ENCODE peak calls at places on chromosomes 2 and 18, in nine cellular contexts. One of them, this sample, is unnamed. For H3K4me1, the result is how much of the 10 kb centered on the place peaks cover.

GRCh38 chr2:81481242-81481993 is 1176.9 kb upstream of the LRRTM1 start:
- DNase-seq in lower lobe of right lung: peak
- DNase-seq in prostate gland: no peak
- DNase-seq in endodermal cell: no peak
- DNase-seq in ovary: peak
- DNase-seq in CD8-positive, alpha-beta T cell: no peak
- DNase-seq in uterus: no peak
- DNase-seq in A549: peak
- DNase-seq in tibial nerve: no peak
- DNase-seq in this sample: no peak

GRCh38 chr2:126886201-126886905 is 12.3 kb upstream of the TEX51 start:
- DNase-seq in lower lobe of right lung: peak
- DNase-seq in prostate gland: no peak
- DNase-seq in endodermal cell: peak
- DNase-seq in ovary: peak
- DNase-seq in CD8-positive, alpha-beta T cell: peak
- DNase-seq in uterus: peak
- DNase-seq in A549: peak
- DNase-seq in tibial nerve: peak
- DNase-seq in this sample: peak

GRCh38 chr2:56068746-56069145 is 115.0 kb upstream of the CCDC85A start:
- DNase-seq in lower lobe of right lung: no peak
- DNase-seq in prostate gland: no peak
- DNase-seq in endodermal cell: no peak
- DNase-seq in ovary: no peak
- DNase-seq in CD8-positive, alpha-beta T cell: no peak
- DNase-seq in uterus: no peak
- DNase-seq in A549: no peak
- DNase-seq in tibial nerve: no peak
- DNase-seq in this sample: no peak

GRCh38 chr2:236061899-236062298 is 106.3 kb downstream of the GBX2 start:
- DNase-seq in lower lobe of right lung: no peak
- DNase-seq in prostate gland: no peak
- DNase-seq in endodermal cell: no peak
- DNase-seq in ovary: no peak
- DNase-seq in CD8-positive, alpha-beta T cell: no peak
- DNase-seq in uterus: no peak
- DNase-seq in A549: no peak
- DNase-seq in tibial nerve: no peak
- DNase-seq in this sample: no peak

GRCh38 chr18:811192-812122 is 585 bp downstream of the YES1 start:
- DNase-seq in lower lobe of right lung: peak
- DNase-seq in prostate gland: peak
- DNase-seq in endodermal cell: peak
- DNase-seq in ovary: no peak
- DNase-seq in CD8-positive, alpha-beta T cell: no peak
- DNase-seq in uterus: peak
- DNase-seq in A549: no peak
- DNase-seq in tibial nerve: no peak
- DNase-seq in this sample: no peak

GRCh38 chr18:2538844-2539243 is 32.5 kb downstream of the METTL4 start:
- DNase-seq in lower lobe of right lung: no peak
- DNase-seq in prostate gland: peak
- DNase-seq in endodermal cell: no peak
- DNase-seq in ovary: no peak
- DNase-seq in CD8-positive, alpha-beta T cell: no peak
- DNase-seq in uterus: no peak
- DNase-seq in A549: no peak
- DNase-seq in tibial nerve: no peak
- DNase-seq in this sample: no peak

GRCh38 chr2:187993516-187993915 is 298.2 kb upstream of the GULP1 start:
- DNase-seq in lower lobe of right lung: no peak
- DNase-seq in prostate gland: no peak
- DNase-seq in endodermal cell: no peak
- DNase-seq in ovary: no peak
- DNase-seq in CD8-positive, alpha-beta T cell: no peak
- DNase-seq in uterus: no peak
- DNase-seq in A549: no peak
- DNase-seq in tibial nerve: no peak
- DNase-seq in this sample: no peak

GRCh38 chr2:177392373-177393246 is at the start of gene AGPS:
- DNase-seq in lower lobe of right lung: peak
- DNase-seq in prostate gland: peak
- DNase-seq in endodermal cell: peak
- DNase-seq in ovary: peak
- DNase-seq in CD8-positive, alpha-beta T cell: peak
- DNase-seq in uterus: peak
- DNase-seq in A549: peak
- DNase-seq in tibial nerve: peak
- DNase-seq in this sample: peak

GRCh38 chr2:136052374-136053362 is 65.3 kb downstream of the CXCR4 start:
- DNase-seq in lower lobe of right lung: no peak
- DNase-seq in prostate gland: no peak
- DNase-seq in endodermal cell: no peak
- DNase-seq in ovary: no peak
- DNase-seq in CD8-positive, alpha-beta T cell: no peak
- DNase-seq in uterus: no peak
- DNase-seq in A549: no peak
- DNase-seq in tibial nerve: no peak
- DNase-seq in this sample: no peak
- H3K4me1 ChIP-seq in lower lobe of right lung: under half
- H3K4me1 ChIP-seq in prostate gland: under half
- H3K4me1 ChIP-seq in endodermal cell: under half
- H3K4me1 ChIP-seq in ovary: under half
- H3K4me1 ChIP-seq in CD8-positive, alpha-beta T cell: half or more
- H3K4me1 ChIP-seq in uterus: under half
- H3K4me1 ChIP-seq in A549: under half
- H3K4me1 ChIP-seq in tibial nerve: under half
- H3K4me1 ChIP-seq in this sample: under half

GRCh38 chr2:46518848-46519247 is 39.5 kb downstream of the TMEM247 start:
- DNase-seq in lower lobe of right lung: no peak
- DNase-seq in prostate gland: no peak
- DNase-seq in endodermal cell: no peak
- DNase-seq in ovary: no peak
- DNase-seq in CD8-positive, alpha-beta T cell: no peak
- DNase-seq in uterus: no peak
- DNase-seq in A549: no peak
- DNase-seq in tibial nerve: no peak
- DNase-seq in this sample: no peak
- H3K4me3 ChIP-seq in lower lobe of right lung: no peak
- H3K4me3 ChIP-seq in prostate gland: no peak
- H3K4me3 ChIP-seq in endodermal cell: no peak
- H3K4me3 ChIP-seq in ovary: no peak
- H3K4me3 ChIP-seq in CD8-positive, alpha-beta T cell: no peak
- H3K4me3 ChIP-seq in uterus: no peak
- H3K4me3 ChIP-seq in A549: no peak
- H3K4me3 ChIP-seq in tibial nerve: no peak
- H3K4me3 ChIP-seq in this sample: no peak

GRCh38 chr18:13563390-13563805 is 163.0 kb downstream of the FAM210A start:
- DNase-seq in lower lobe of right lung: no peak
- DNase-seq in prostate gland: no peak
- DNase-seq in endodermal cell: no peak
- DNase-seq in ovary: no peak
- DNase-seq in CD8-positive, alpha-beta T cell: no peak
- DNase-seq in uterus: no peak
- DNase-seq in A549: no peak
- DNase-seq in tibial nerve: peak
- DNase-seq in this sample: peak

GRCh38 chr18:13566941-13567762 is 159.2 kb downstream of the FAM210A start:
- DNase-seq in lower lobe of right lung: peak
- DNase-seq in prostate gland: no peak
- DNase-seq in endodermal cell: no peak
- DNase-seq in ovary: no peak
- DNase-seq in CD8-positive, alpha-beta T cell: no peak
- DNase-seq in uterus: no peak
- DNase-seq in A549: no peak
- DNase-seq in tibial nerve: peak
- DNase-seq in this sample: peak

GRCh38 chr18:13565228-13565627 is 161.1 kb downstream of the FAM210A start:
- DNase-seq in lower lobe of right lung: no peak
- DNase-seq in prostate gland: no peak
- DNase-seq in endodermal cell: no peak
- DNase-seq in ovary: no peak
- DNase-seq in CD8-positive, alpha-beta T cell: no peak
- DNase-seq in uterus: no peak
- DNase-seq in A549: no peak
- DNase-seq in tibial nerve: no peak
- DNase-seq in this sample: no peak

GRCh38 chr18:13562494-13563029 is 163.8 kb downstream of the FAM210A start:
- DNase-seq in lower lobe of right lung: peak
- DNase-seq in prostate gland: no peak
- DNase-seq in endodermal cell: no peak
- DNase-seq in ovary: no peak
- DNase-seq in CD8-positive, alpha-beta T cell: no peak
- DNase-seq in uterus: no peak
- DNase-seq in A549: no peak
- DNase-seq in tibial nerve: no peak
- DNase-seq in this sample: no peak

GRCh38 chr18:13564579-13564978 is 161.8 kb downstream of the FAM210A start:
- DNase-seq in lower lobe of right lung: no peak
- DNase-seq in prostate gland: no peak
- DNase-seq in endodermal cell: no peak
- DNase-seq in ovary: no peak
- DNase-seq in CD8-positive, alpha-beta T cell: no peak
- DNase-seq in uterus: no peak
- DNase-seq in A549: no peak
- DNase-seq in tibial nerve: peak
- DNase-seq in this sample: no peak
- H3K4me1 ChIP-seq in lower lobe of right lung: half or more
- H3K4me1 ChIP-seq in prostate gland: under half
- H3K4me1 ChIP-seq in endodermal cell: under half
- H3K4me1 ChIP-seq in ovary: under half
- H3K4me1 ChIP-seq in CD8-positive, alpha-beta T cell: under half
- H3K4me1 ChIP-seq in uterus: under half
- H3K4me1 ChIP-seq in A549: under half
- H3K4me1 ChIP-seq in tibial nerve: half or more
- H3K4me1 ChIP-seq in this sample: under half

GRCh38 chr2:230227216-230227615 is 1.7 kb downstream of the SP140 start:
- DNase-seq in lower lobe of right lung: no peak
- DNase-seq in prostate gland: no peak
- DNase-seq in endodermal cell: no peak
- DNase-seq in ovary: no peak
- DNase-seq in CD8-positive, alpha-beta T cell: no peak
- DNase-seq in uterus: no peak
- DNase-seq in A549: no peak
- DNase-seq in tibial nerve: no peak
- DNase-seq in this sample: no peak

GRCh38 chr2:230221533-230221932 is 1.7 kb upstream of the SP110 start:
- DNase-seq in lower lobe of right lung: no peak
- DNase-seq in prostate gland: no peak
- DNase-seq in endodermal cell: no peak
- DNase-seq in ovary: no peak
- DNase-seq in CD8-positive, alpha-beta T cell: no peak
- DNase-seq in uterus: no peak
- DNase-seq in A549: no peak
- DNase-seq in tibial nerve: no peak
- DNase-seq in this sample: no peak

GRCh38 chr2:230226090-230226551 is 585 bp downstream of the SP140 start:
- DNase-seq in lower lobe of right lung: no peak
- DNase-seq in prostate gland: no peak
- DNase-seq in endodermal cell: no peak
- DNase-seq in ovary: no peak
- DNase-seq in CD8-positive, alpha-beta T cell: no peak
- DNase-seq in uterus: no peak
- DNase-seq in A549: no peak
- DNase-seq in tibial nerve: no peak
- DNase-seq in this sample: no peak

GRCh38 chr2:230225486-230225885 is at the start of gene SP140:
- DNase-seq in lower lobe of right lung: peak
- DNase-seq in prostate gland: no peak
- DNase-seq in endodermal cell: no peak
- DNase-seq in ovary: no peak
- DNase-seq in CD8-positive, alpha-beta T cell: peak
- DNase-seq in uterus: no peak
- DNase-seq in A549: no peak
- DNase-seq in tibial nerve: peak
- DNase-seq in this sample: peak

GRCh38 chr2:230224458-230224857 is 1.1 kb upstream of the SP140 start:
- DNase-seq in lower lobe of right lung: no peak
- DNase-seq in prostate gland: no peak
- DNase-seq in endodermal cell: no peak
- DNase-seq in ovary: no peak
- DNase-seq in CD8-positive, alpha-beta T cell: no peak
- DNase-seq in uterus: no peak
- DNase-seq in A549: no peak
- DNase-seq in tibial nerve: no peak
- DNase-seq in this sample: no peak
- H3K4me3 ChIP-seq in lower lobe of right lung: no peak
- H3K4me3 ChIP-seq in prostate gland: no peak
- H3K4me3 ChIP-seq in endodermal cell: no peak
- H3K4me3 ChIP-seq in ovary: no peak
- H3K4me3 ChIP-seq in CD8-positive, alpha-beta T cell: no peak
- H3K4me3 ChIP-seq in uterus: no peak
- H3K4me3 ChIP-seq in A549: no peak
- H3K4me3 ChIP-seq in tibial nerve: no peak
- H3K4me3 ChIP-seq in this sample: no peak

GRCh38 chr2:174682578-174683391 is 81.5 kb downstream of the CHRNA1 start:
- DNase-seq in lower lobe of right lung: peak
- DNase-seq in prostate gland: peak
- DNase-seq in endodermal cell: peak
- DNase-seq in ovary: peak
- DNase-seq in CD8-positive, alpha-beta T cell: peak
- DNase-seq in uterus: peak
- DNase-seq in A549: peak
- DNase-seq in tibial nerve: peak
- DNase-seq in this sample: no peak
- H3K4me1 ChIP-seq in lower lobe of right lung: under half
- H3K4me1 ChIP-seq in prostate gland: under half
- H3K4me1 ChIP-seq in endodermal cell: under half
- H3K4me1 ChIP-seq in ovary: under half
- H3K4me1 ChIP-seq in CD8-positive, alpha-beta T cell: under half
- H3K4me1 ChIP-seq in uterus: under half
- H3K4me1 ChIP-seq in A549: under half
- H3K4me1 ChIP-seq in tibial nerve: half or more
- H3K4me1 ChIP-seq in this sample: under half

DNA sequence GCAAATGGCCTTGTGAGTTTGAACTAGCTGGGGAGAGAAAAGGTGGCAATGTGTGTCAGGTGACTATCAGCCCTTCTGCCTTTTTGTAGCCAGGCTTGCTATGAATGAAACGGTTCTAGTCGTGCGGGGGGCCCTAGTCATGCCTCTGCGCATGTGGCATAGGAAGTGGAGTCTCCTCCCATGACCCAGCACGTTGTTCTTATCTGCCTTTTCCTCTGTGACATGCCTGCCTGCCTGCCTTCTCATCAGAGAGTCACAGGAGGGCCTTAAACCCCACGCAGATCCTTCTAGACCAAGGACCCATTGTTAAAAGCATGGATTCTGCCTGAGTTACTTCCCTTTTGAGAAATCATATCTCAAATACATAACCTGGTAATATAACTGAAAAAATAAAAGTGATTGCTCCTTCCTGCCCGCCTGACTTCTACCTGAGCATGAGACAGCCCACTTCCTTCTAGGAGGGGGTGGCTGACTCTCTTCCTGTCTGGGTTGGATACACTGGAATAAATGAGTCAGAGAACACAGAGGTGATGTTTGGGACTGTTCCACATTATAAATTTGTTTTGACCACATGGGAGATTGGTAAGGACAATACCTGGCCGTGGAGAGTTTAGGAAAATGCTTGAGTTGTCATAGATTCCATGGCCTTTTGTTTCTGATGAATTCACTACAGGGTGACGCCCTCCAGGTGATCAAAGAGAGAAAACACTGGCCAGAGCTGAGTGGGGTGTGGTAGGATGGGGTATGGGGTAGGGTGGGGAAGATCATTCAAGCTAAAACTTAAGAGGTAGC is 49.8 kb downstream of the FBLN7 start:
- DNase-seq in lower lobe of right lung: no peak
- DNase-seq in prostate gland: no peak
- DNase-seq in endodermal cell: no peak
- DNase-seq in ovary: no peak
- DNase-seq in CD8-positive, alpha-beta T cell: peak
- DNase-seq in uterus: no peak
- DNase-seq in A549: no peak
- DNase-seq in tibial nerve: no peak
- DNase-seq in this sample: no peak
- H3K4me3 ChIP-seq in lower lobe of right lung: no peak
- H3K4me3 ChIP-seq in prostate gland: no peak
- H3K4me3 ChIP-seq in endodermal cell: no peak
- H3K4me3 ChIP-seq in ovary: no peak
- H3K4me3 ChIP-seq in CD8-positive, alpha-beta T cell: peak
- H3K4me3 ChIP-seq in uterus: no peak
- H3K4me3 ChIP-seq in A549: no peak
- H3K4me3 ChIP-seq in tibial nerve: no peak
- H3K4me3 ChIP-seq in this sample: no peak